ENCODE peak calls at places on chromosomes 7 and 10, in seven cellular contexts. P is CD8-positive, alpha-beta T cell; Q is tibial artery; V is AG10803; I is iPS DF 6.9; S is BE2C; E is neuronal stem cell. H is an unnamed sample.

GRCh38 chr10:98150544-98150943 is 16.1 kb downstream of the R3HCC1L start:
- DNase-seq in P (no peak), Q (no peak), V (peak; percentile 21), I (no peak), S (no peak), E (no peak), H (no peak)

GRCh38 chr10:17335065-17335464 is 107.0 kb downstream of the VIM start:
- DNase-seq in P (no peak), Q (no peak), V (peak; percentile 82), I (no peak), S (no peak), E (no peak), H (no peak)

GRCh38 chr10:52191049-52191448 is 123.0 kb upstream of the DKK1 start:
- DNase-seq in P (no peak), Q (no peak), V (no peak), I (no peak), S (no peak), E (no peak), H (no peak)

GRCh38 chr7:17234398-17235021 is 63.9 kb upstream of the AHR start:
- DNase-seq in P (peak; percentile 52), Q (peak; percentile 44), V (peak; percentile 95), I (no peak), S (no peak), E (no peak), H (no peak)

GRCh38 chr10:43113201-43113893 is 24.9 kb upstream of the CSGALNACT2 start:
- DNase-seq in P (no peak), Q (no peak), V (no peak), I (no peak), S (no peak), E (no peak), H (no peak)

GRCh38 chr7:157839226-157839625 is 502.4 kb downstream of the DNAJB6 start:
- DNase-seq in P (no peak), Q (no peak), V (no peak), I (no peak), S (no peak), E (no peak), H (no peak)

GRCh38 chr10:28432210-28432676 is 100.7 kb upstream of the WAC start:
- DNase-seq in P (peak; percentile 17), Q (peak; percentile 61), V (peak; percentile 74), I (peak; percentile 35), S (peak; percentile 59), E (peak; percentile 48), H (peak; percentile 18)

GRCh38 chr10:75097666-75098285 is 13.7 kb upstream of the SAMD8 start:
- DNase-seq in P (no peak), Q (no peak), V (peak; percentile 44), I (no peak), S (peak; percentile 36), E (no peak), H (peak; percentile 72)

GRCh38 chr10:127909716-127910463 is 3.0 kb downstream of the PTPRE start:
- DNase-seq in P (no peak), Q (no peak), V (no peak), I (no peak), S (no peak), E (no peak), H (no peak)

GRCh38 chr7:27526991-27527722 is 135.5 kb downstream of the HIBADH start:
- DNase-seq in P (no peak), Q (peak; percentile 49), V (peak; percentile 53), I (no peak), S (no peak), E (no peak), H (no peak)

GRCh38 chr7:92763636-92764423 is 72.5 kb downstream of the CDK6 start:
- DNase-seq in P (no peak), Q (no peak), V (peak; percentile 61), I (peak; percentile 84), S (peak; percentile 54), E (no peak), H (peak; percentile 16)

GRCh38 chr10:75956624-75957023 is 525.2 kb downstream of the LRMDA start:
- DNase-seq in P (no peak), Q (no peak), V (no peak), I (no peak), S (peak; percentile 9), E (no peak), H (peak; percentile 35)

GRCh38 chr7:157458254-157458633 is 121.4 kb downstream of the DNAJB6 start:
- DNase-seq in P (no peak), Q (no peak), V (no peak), I (no peak), S (no peak), E (no peak), H (no peak)

GRCh38 chr7:47026733-47027450 is 555.0 kb downstream of the TNS3 start:
- DNase-seq in P (no peak), Q (no peak), V (no peak), I (no peak), S (no peak), E (no peak), H (no peak)

GRCh38 chr7:3897430-3898385 is 596.7 kb downstream of the SDK1 start:
- DNase-seq in P (peak; percentile 50), Q (no peak), V (peak; percentile 12), I (no peak), S (peak; percentile 17), E (no peak), H (peak; percentile 23)

GRCh38 chr10:91909178-91909677 is at the start of gene FGFBP3:
- DNase-seq in P (peak; percentile 16), Q (no peak), V (peak; percentile 26), I (no peak), S (peak; percentile 57), E (no peak), H (peak; percentile 84)

GRCh38 chr10:65219444-65219843 is 1698.2 kb downstream of the REEP3 start:
- DNase-seq in P (no peak), Q (no peak), V (no peak), I (no peak), S (no peak), E (no peak), H (no peak)

GRCh38 chr10:93138113-93138870 is 64.6 kb downstream of the CYP26A1 start:
- DNase-seq in P (no peak), Q (no peak), V (peak; percentile 69), I (no peak), S (no peak), E (no peak), H (no peak)

GRCh38 chr7:70701487-70701886 is 430.5 kb upstream of the GALNT17 start:
- DNase-seq in P (no peak), Q (no peak), V (no peak), I (no peak), S (no peak), E (no peak), H (no peak)

GRCh38 chr10:60148266-60148840 is 241.3 kb downstream of the ANK3 start:
- DNase-seq in P (no peak), Q (no peak), V (peak; percentile 75), I (no peak), S (no peak), E (no peak), H (no peak)

GRCh38 chr10:7659560-7659959 is 7.2 kb downstream of the ITIH5 start:
- DNase-seq in P (no peak), Q (no peak), V (peak; percentile 46), I (no peak), S (no peak), E (no peak), H (no peak)

GRCh38 chr7:44131173-44132009 is 8.0 kb upstream of the POLD2 start:
- DNase-seq in P (no peak), Q (no peak), V (no peak), I (no peak), S (no peak), E (no peak), H (peak; percentile 79)

GRCh38 chr10:34736976-34737771 is 77.9 kb downstream of the PARD3 start:
- DNase-seq in P (no peak), Q (no peak), V (no peak), I (no peak), S (no peak), E (no peak), H (peak; percentile 39)

GRCh38 chr7:54773472-54774399 is 14.7 kb upstream of the SEC61G start:
- DNase-seq in P (peak; percentile 57), Q (peak; percentile 76), V (peak; percentile 74), I (peak; percentile 87), S (peak; percentile 89), E (peak; percentile 65), H (peak; percentile 88)

GRCh38 chr7:68411742-68412141 is 1186.5 kb upstream of the AUTS2 start:
- DNase-seq in P (no peak), Q (no peak), V (no peak), I (no peak), S (peak; percentile 96), E (no peak), H (peak; percentile 47)

GRCh38 chr7:96300487-96300886 is 21.4 kb downstream of the SLC25A13 start:
- DNase-seq in P (no peak), Q (no peak), V (no peak), I (no peak), S (no peak), E (no peak), H (no peak)

GRCh38 chr7:96303105-96303685 is 18.7 kb downstream of the SLC25A13 start:
- DNase-seq in P (no peak), Q (no peak), V (no peak), I (no peak), S (no peak), E (no peak), H (no peak)

GRCh38 chr7:96297873-96298272 is 24.0 kb downstream of the SLC25A13 start:
- DNase-seq in P (no peak), Q (no peak), V (no peak), I (no peak), S (no peak), E (no peak), H (no peak)

GRCh38 chr7:96300981-96301380 is 20.9 kb downstream of the SLC25A13 start:
- DNase-seq in P (no peak), Q (no peak), V (peak; percentile 65), I (no peak), S (no peak), E (no peak), H (no peak)

DNA sequence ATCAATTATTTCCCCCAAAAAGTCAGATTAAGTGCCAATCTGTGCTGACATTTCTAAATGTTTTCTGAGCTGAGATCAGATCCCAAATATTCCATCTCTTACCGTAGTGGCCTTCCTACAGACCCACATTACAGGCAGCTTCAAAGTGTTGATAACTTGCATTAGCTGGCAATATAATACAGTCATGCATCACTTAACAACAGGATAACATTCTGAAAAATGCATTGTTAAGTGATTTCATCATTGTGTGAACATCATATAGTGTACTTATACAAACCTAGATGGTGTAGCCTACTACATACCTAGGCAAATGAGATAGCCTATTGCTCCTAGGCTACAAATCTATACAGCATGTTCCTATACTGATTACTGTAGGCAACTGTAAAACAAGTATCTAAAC is 22.4 kb downstream of the SLC25A13 start:
- DNase-seq in P (no peak), Q (no peak), V (no peak), I (no peak), S (no peak), E (no peak), H (no peak)
- H3K4me3 ChIP-seq in P (no peak overlapping the region), Q (no peak overlapping the region), V (no peak overlapping the region), I (no peak overlapping the region), S (no peak overlapping the region), E (no peak overlapping the region), H (no peak overlapping the region)

GRCh38 chr7:41943098-41943577 is 240.2 kb upstream of the INHBA start:
- DNase-seq in P (peak; percentile 59), Q (peak; percentile 86), V (peak; percentile 65), I (peak; percentile 66), S (peak; percentile 76), E (peak; percentile 75), H (peak; percentile 71)
- H3K4me3 ChIP-seq in P (no peak overlapping the region), Q (peak overlapping the region; percentile 42), V (no peak overlapping the region), I (no peak overlapping the region), S (no peak overlapping the region), E (no peak overlapping the region), H (no peak overlapping the region)

GRCh38 chr10:90642650-90643049 is 215.2 kb downstream of the HTR7 start:
- DNase-seq in P (no peak), Q (no peak), V (no peak), I (no peak), S (no peak), E (no peak), H (no peak)
- H3K4me3 ChIP-seq in P (no peak overlapping the region), Q (no peak overlapping the region), V (no peak overlapping the region), I (no peak overlapping the region), S (no peak overlapping the region), E (no peak overlapping the region), H (no peak overlapping the region)

GRCh38 chr10:12351447-12351846 is 2.1 kb downstream of the CAMK1D start:
- DNase-seq in P (peak; percentile 18), Q (no peak), V (no peak), I (no peak), S (peak; percentile 26), E (no peak), H (no peak)
- H3K4me3 ChIP-seq in P (peak overlapping the region; percentile 84), Q (no peak overlapping the region), V (no peak overlapping the region), I (no peak overlapping the region), S (peak overlapping the region; percentile 91), E (no peak overlapping the region), H (no peak overlapping the region)